ENCODE peak calls at places on chromosomes 4 and X, in nine cellular contexts. R is AG20443; N is iPS-NIHi11; S is CD8-positive, alpha-beta T cell; A is foreskin fibroblast; M is activated effector memory CD4-positive, alpha-beta T cell treated with anti-CD3 and anti-CD28 coated beads, Interleukin-2, amount 50 U/mL, for 16 hours; E is iris pigment epithelial cell; I is suprapubic skin; X is stimulated activated CD4-positive, alpha-beta T cell treated with anti-CD3 and anti-CD28 coated beads, Interleukin-4, amount 100 ng/mL, for 1 hour. G is an unnamed sample.

GRCh38 chrX:138897621-138898492 is 186.3 kb upstream of the FGF13 start:
- DNase-seq in R (no peak), N (no peak), S (no peak), A (peak; percentile 19), M (no peak), E (no peak), I (no peak), X (no peak), G (no peak)

GRCh38 chr4:1967512-1968149 is 41.1 kb downstream of the NELFA start:
- DNase-seq in R (no peak), N (no peak), S (no peak), A (no peak), M (no peak), E (peak; percentile 5), I (no peak), X (no peak), G (no peak)

GRCh38 chrX:103878466-103879151 is 46.6 kb upstream of the RAB9B start:
- DNase-seq in R (peak; percentile 56), N (peak; percentile 27), S (no peak), A (peak; percentile 66), M (no peak), E (peak; percentile 54), I (no peak), X (no peak), G (no peak)

GRCh38 chrX:110215411-110215810 is 102.5 kb downstream of the AMMECR1 start:
- DNase-seq in R (no peak), N (no peak), S (no peak), A (no peak), M (no peak), E (no peak), I (no peak), X (no peak), G (no peak)

GRCh38 chr4:71009091-71009490 is 15.6 kb downstream of the DCK start:
- DNase-seq in R (peak; percentile 24), N (no peak), S (no peak), A (peak; percentile 47), M (no peak), E (peak; percentile 63), I (no peak), X (no peak), G (no peak)

GRCh38 chr4:42778349-42778748 is 114.2 kb upstream of the GRXCR1 start:
- DNase-seq in R (no peak), N (no peak), S (no peak), A (no peak), M (no peak), E (no peak), I (no peak), X (no peak), G (no peak)

GRCh38 chrX:153968754-153969124 is 2.9 kb downstream of the HCFC1 start:
- DNase-seq in R (no peak), N (no peak), S (no peak), A (peak; percentile 42), M (peak; percentile 80), E (peak; percentile 32), I (no peak), X (peak; percentile 48), G (no peak)

GRCh38 chrX:110021180-110022022 is 18.5 kb downstream of the TMEM164 start:
- DNase-seq in R (peak; percentile 52), N (no peak), S (no peak), A (peak; percentile 71), M (no peak), E (peak; percentile 81), I (no peak), X (no peak), G (no peak)

GRCh38 chr4:15262396-15262795 is 165.4 kb upstream of the C1QTNF7 start:
- DNase-seq in R (no peak), N (no peak), S (no peak), A (peak; percentile 29), M (no peak), E (peak; percentile 17), I (no peak), X (no peak), G (no peak)

GRCh38 chr4:116881077-116881476 is 204.3 kb downstream of the TRAM1L1 start:
- DNase-seq in R (no peak), N (no peak), S (no peak), A (no peak), M (no peak), E (no peak), I (no peak), X (no peak), G (no peak)

GRCh38 chr4:16627999-16628398 is 270.4 kb downstream of the LDB2 start:
- DNase-seq in R (peak; percentile 82), N (no peak), S (no peak), A (peak; percentile 89), M (no peak), E (peak; percentile 92), I (no peak), X (no peak), G (no peak)

GRCh38 chr4:105930696-105931095 is 35.4 kb downstream of the NPNT start:
- DNase-seq in R (no peak), N (no peak), S (no peak), A (no peak), M (no peak), E (no peak), I (no peak), X (no peak), G (no peak)

GRCh38 chr4:3346146-3346545 is 53.3 kb downstream of the RGS12 start:
- DNase-seq in R (peak; percentile 88), N (peak; percentile 70), S (no peak), A (peak; percentile 92), M (no peak), E (peak; percentile 81), I (no peak), X (no peak), G (peak; percentile 41)

GRCh38 chrX:95764972-95765451 is 919.6 kb upstream of the DIAPH2 start:
- DNase-seq in R (peak; percentile 8), N (peak; percentile 14), S (no peak), A (peak; percentile 39), M (no peak), E (peak; percentile 25), I (no peak), X (no peak), G (peak; percentile 1)

GRCh38 chr4:35565640-35566039 is 678.7 kb downstream of the ARAP2 start:
- DNase-seq in R (no peak), N (no peak), S (no peak), A (no peak), M (no peak), E (no peak), I (peak; percentile 59), X (no peak), G (no peak)

G was measured in neural crest cell.